ENCODE peak calls at places on chromosomes 11 and 22, in six cellular contexts. One of them, this sample, is unnamed.

GRCh38 chr22:46084943-46085830 is 65.1 kb upstream of the PPARA start:
- DNase-seq in fibroblast of lung: peak; percentile 96
- DNase-seq in H9: no peak
- DNase-seq in endothelial cell of umbilical vein: peak; percentile 75
- DNase-seq in A549: peak; percentile 79
- DNase-seq in MM.1S: no peak
- DNase-seq in this sample: no peak

GRCh38 chr11:121485221-121485620 is 32.5 kb upstream of the SORL1-AS1 start:
- DNase-seq in fibroblast of lung: no peak
- DNase-seq in endothelial cell of umbilical vein: no peak
- DNase-seq in A549: no peak
- DNase-seq in H9: no peak
- DNase-seq in MM.1S: no peak
- DNase-seq in this sample: no peak

GRCh38 chr11:115190196-115190595 is 314.0 kb downstream of the CADM1 start:
- DNase-seq in endothelial cell of umbilical vein: no peak
- DNase-seq in fibroblast of lung: no peak
- DNase-seq in MM.1S: no peak
- DNase-seq in A549: no peak
- DNase-seq in H9: no peak
- DNase-seq in this sample: no peak

GRCh38 chr11:107696140-107696539 is 15.7 kb downstream of the SLN start:
- DNase-seq in endothelial cell of umbilical vein: peak; percentile 90
- DNase-seq in fibroblast of lung: peak; percentile 97
- DNase-seq in MM.1S: no peak
- DNase-seq in H9: no peak
- DNase-seq in A549: peak; percentile 71
- DNase-seq in this sample: peak; percentile 91

GRCh38 chr22:35037089-35037488 is 28.9 kb upstream of the ISX start:
- DNase-seq in A549: no peak
- DNase-seq in MM.1S: peak; percentile 13
- DNase-seq in H9: peak; percentile 54
- DNase-seq in fibroblast of lung: no peak
- DNase-seq in endothelial cell of umbilical vein: no peak
- DNase-seq in this sample: no peak

GRCh38 chr22:31917227-31917921 is 27.0 kb upstream of the YWHAH start:
- DNase-seq in fibroblast of lung: no peak
- DNase-seq in MM.1S: no peak
- DNase-seq in H9: no peak
- DNase-seq in endothelial cell of umbilical vein: no peak
- DNase-seq in A549: no peak
- DNase-seq in this sample: no peak

GRCh38 chr11:19935507-19935906 is 222.9 kb downstream of the NAV2 start:
- DNase-seq in endothelial cell of umbilical vein: peak; percentile 67
- DNase-seq in A549: peak; percentile 31
- DNase-seq in H9: peak; percentile 71
- DNase-seq in fibroblast of lung: peak; percentile 97
- DNase-seq in MM.1S: no peak
- DNase-seq in this sample: peak; percentile 71

GRCh38 chr22:19062139-19062789 is 59.9 kb downstream of the DGCR2 start:
- DNase-seq in fibroblast of lung: no peak
- DNase-seq in MM.1S: no peak
- DNase-seq in A549: no peak
- DNase-seq in H9: no peak
- DNase-seq in endothelial cell of umbilical vein: peak; percentile 57
- DNase-seq in this sample: no peak

GRCh38 chr22:36385491-36386350 is 2.0 kb downstream of the MYH9 start:
- DNase-seq in endothelial cell of umbilical vein: peak; percentile 30
- DNase-seq in H9: no peak
- DNase-seq in MM.1S: peak; percentile 82
- DNase-seq in fibroblast of lung: peak; percentile 48
- DNase-seq in A549: peak; percentile 48
- DNase-seq in this sample: peak; percentile 73

GRCh38 chr11:107562647-107563208 is 2.8 kb downstream of the ALKBH8 start:
- DNase-seq in fibroblast of lung: peak; percentile 94
- DNase-seq in endothelial cell of umbilical vein: peak; percentile 86
- DNase-seq in MM.1S: no peak
- DNase-seq in A549: peak; percentile 64
- DNase-seq in H9: no peak
- DNase-seq in this sample: peak; percentile 52

GRCh38 chr11:69382131-69383128 is 88.5 kb downstream of the MYEOV start:
- DNase-seq in A549: no peak
- DNase-seq in fibroblast of lung: no peak
- DNase-seq in H9: peak; percentile 41
- DNase-seq in endothelial cell of umbilical vein: no peak
- DNase-seq in MM.1S: peak; percentile 46
- DNase-seq in this sample: peak; percentile 77

DNA sequence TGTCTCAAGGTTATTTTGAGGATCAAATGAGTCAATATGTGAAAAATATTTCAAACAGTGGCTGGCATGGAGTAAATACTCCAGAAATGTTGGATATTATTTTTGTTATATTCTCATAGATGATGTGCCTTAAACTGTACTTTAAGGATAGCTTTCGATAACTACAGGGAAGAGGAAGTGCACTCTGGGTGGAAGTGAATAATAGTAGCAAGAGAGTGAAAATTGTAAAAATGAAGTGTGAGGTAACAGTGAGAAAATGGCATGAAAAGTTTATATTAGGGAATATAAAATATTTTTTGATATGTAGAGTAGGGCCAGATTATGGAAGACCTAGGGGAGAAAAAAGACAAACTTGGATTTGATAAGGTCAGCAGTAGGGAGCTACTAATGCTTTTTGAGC is 258.9 kb downstream of the TMEM135 start:
- DNase-seq in A549: no peak
- DNase-seq in MM.1S: no peak
- DNase-seq in H9: no peak
- DNase-seq in fibroblast of lung: no peak
- DNase-seq in endothelial cell of umbilical vein: no peak
- DNase-seq in this sample: no peak
- H3K4me2 ChIP-seq in A549: no peak overlapping the region
- H3K4me2 ChIP-seq in MM.1S: no peak overlapping the region
- H3K4me2 ChIP-seq in H9: no peak overlapping the region
- H3K4me2 ChIP-seq in fibroblast of lung: no peak overlapping the region
- H3K4me2 ChIP-seq in endothelial cell of umbilical vein: no peak overlapping the region
- H3K4me2 ChIP-seq in this sample: no peak overlapping the region

DNA sequence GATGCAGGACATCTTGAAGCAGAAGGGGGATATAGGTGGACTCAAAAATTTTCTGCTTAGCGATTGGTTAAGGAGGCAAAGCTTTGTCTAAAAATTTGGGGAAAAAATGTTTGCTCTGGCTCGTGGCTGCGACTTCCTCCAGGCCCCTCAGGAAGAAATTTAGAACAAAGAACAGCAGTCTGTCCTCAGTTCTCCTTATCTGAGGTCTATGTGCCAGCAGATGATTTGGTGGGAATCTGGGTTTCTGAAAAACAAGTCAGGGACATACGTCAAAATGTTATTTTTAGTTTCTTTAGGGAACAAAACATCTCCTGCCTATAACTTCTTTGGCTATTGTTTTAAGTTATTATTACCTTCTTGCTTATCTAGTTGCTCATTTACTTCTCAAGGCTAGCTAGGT is 8.1 kb downstream of the OR6M1 start:
- DNase-seq in MM.1S: no peak
- DNase-seq in endothelial cell of umbilical vein: no peak
- DNase-seq in H9: no peak
- DNase-seq in A549: no peak
- DNase-seq in fibroblast of lung: no peak
- DNase-seq in this sample: no peak
- H3K4me2 ChIP-seq in MM.1S: no peak overlapping the region
- H3K4me2 ChIP-seq in endothelial cell of umbilical vein: no peak overlapping the region
- H3K4me2 ChIP-seq in H9: no peak overlapping the region
- H3K4me2 ChIP-seq in A549: no peak overlapping the region
- H3K4me2 ChIP-seq in fibroblast of lung: no peak overlapping the region
- H3K4me2 ChIP-seq in this sample: no peak overlapping the region

DNA sequence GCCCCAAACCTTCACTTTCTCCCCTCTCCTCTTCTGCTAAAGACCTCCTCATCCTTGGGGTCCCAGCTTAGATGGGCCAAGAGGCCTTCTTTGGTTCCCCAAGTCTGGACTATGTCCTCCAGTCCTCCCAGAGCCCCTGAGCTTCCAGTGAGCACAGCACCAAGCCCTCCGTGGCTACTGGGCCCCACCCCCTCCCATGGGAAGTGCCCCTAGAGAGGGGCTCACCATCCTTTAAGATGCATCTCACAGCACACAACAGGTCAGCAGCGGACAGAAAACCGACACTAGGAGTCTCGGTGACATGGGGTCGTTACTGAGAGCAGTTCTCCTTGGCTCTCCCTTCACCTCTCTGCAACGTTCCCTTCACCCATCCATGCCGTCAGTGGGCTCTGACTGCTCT is 2.7 kb downstream of the LRRC32 start:
- DNase-seq in H9: peak; percentile 20
- DNase-seq in fibroblast of lung: no peak
- DNase-seq in MM.1S: no peak
- DNase-seq in endothelial cell of umbilical vein: no peak
- DNase-seq in A549: no peak
- DNase-seq in this sample: no peak
- H3K4me2 ChIP-seq in H9: no peak overlapping the region
- H3K4me2 ChIP-seq in fibroblast of lung: no peak overlapping the region
- H3K4me2 ChIP-seq in MM.1S: no peak overlapping the region
- H3K4me2 ChIP-seq in endothelial cell of umbilical vein: peak overlapping the region; percentile 57
- H3K4me2 ChIP-seq in A549: no peak overlapping the region
- H3K4me2 ChIP-seq in this sample: peak overlapping the region; percentile 61

GRCh38 chr11:118415739-118416068 is 14.3 kb downstream of the ATP5MG start:
- DNase-seq in A549: peak; percentile 70
- DNase-seq in H9: peak; percentile 73
- DNase-seq in fibroblast of lung: peak; percentile 96
- DNase-seq in MM.1S: no peak
- DNase-seq in endothelial cell of umbilical vein: peak; percentile 82
- DNase-seq in this sample: peak; percentile 82
- H3K4me2 ChIP-seq in A549: peak overlapping the region; percentile 44
- H3K4me2 ChIP-seq in H9: no peak overlapping the region
- H3K4me2 ChIP-seq in fibroblast of lung: no peak overlapping the region
- H3K4me2 ChIP-seq in MM.1S: no peak overlapping the region
- H3K4me2 ChIP-seq in endothelial cell of umbilical vein: no peak overlapping the region
- H3K4me2 ChIP-seq in this sample: no peak overlapping the region

DNA sequence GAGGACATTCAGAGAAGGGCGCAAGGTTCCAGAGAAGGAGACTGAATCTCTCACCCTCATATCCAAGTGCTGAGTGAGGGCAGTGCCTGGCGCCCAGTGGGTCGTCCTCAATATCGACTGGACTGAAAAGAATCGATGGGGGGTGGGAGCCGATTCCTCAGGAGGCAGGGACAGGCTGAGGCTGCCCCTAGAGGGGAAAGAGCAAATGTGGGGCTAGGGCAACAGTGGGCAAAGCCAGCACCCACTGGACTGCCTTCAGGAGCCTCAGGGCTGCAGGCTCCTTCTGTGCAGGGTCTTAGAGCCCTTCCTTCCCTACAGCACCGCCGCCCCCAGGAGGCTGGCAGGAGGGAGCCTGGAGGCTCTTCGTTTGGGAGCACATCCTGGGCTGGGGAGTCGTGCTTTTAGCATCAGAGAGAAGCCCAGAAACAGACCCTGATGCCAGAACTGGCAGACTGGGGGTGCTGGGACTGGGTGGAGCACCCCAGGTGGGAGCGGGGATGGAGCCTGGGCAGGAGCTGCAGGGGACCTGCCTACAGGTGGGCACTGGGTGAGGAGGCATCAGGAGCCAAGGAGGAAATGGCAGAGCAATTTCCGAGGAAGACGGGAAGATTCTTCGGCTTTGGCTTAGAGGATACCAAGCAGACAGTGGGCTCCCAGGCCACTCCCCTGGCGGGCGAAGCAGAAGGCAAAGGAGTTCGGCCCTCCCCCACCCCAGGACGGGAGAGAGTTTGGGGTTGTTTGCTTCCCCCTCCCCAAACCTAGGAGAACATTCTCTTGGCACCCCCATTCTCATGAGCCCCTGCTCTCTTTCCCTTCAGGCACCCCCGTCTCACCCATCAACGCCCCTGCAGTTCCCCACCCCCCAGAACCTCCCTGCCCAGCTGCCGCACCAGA is 1.2 kb downstream of the SYT7 start:
- DNase-seq in H9: peak; percentile 44
- DNase-seq in fibroblast of lung: no peak
- DNase-seq in MM.1S: no peak
- DNase-seq in endothelial cell of umbilical vein: no peak
- DNase-seq in A549: no peak
- DNase-seq in this sample: no peak
- H3K4me2 ChIP-seq in H9: peak overlapping the region; percentile 48
- H3K4me2 ChIP-seq in fibroblast of lung: peak overlapping the region; percentile 71
- H3K4me2 ChIP-seq in MM.1S: peak overlapping the region; percentile 45
- H3K4me2 ChIP-seq in endothelial cell of umbilical vein: no peak overlapping the region
- H3K4me2 ChIP-seq in A549: peak overlapping the region; percentile 99
- H3K4me2 ChIP-seq in this sample: peak overlapping the region; percentile 80

GRCh38 chr11:64339754-64340408 is at the start of gene CCDC88B:
- DNase-seq in H9: no peak
- DNase-seq in endothelial cell of umbilical vein: no peak
- DNase-seq in MM.1S: peak; percentile 84
- DNase-seq in A549: no peak
- DNase-seq in fibroblast of lung: no peak
- DNase-seq in this sample: no peak

GRCh38 chr11:64341851-64342791 is 2.1 kb downstream of the CCDC88B start:
- DNase-seq in MM.1S: peak; percentile 91
- DNase-seq in A549: peak; percentile 93
- DNase-seq in H9: peak; percentile 96
- DNase-seq in fibroblast of lung: peak; percentile 82
- DNase-seq in endothelial cell of umbilical vein: peak; percentile 87
- DNase-seq in this sample: peak; percentile 94

GRCh38 chr11:64341429-64341828 is 1.4 kb downstream of the CCDC88B start:
- DNase-seq in MM.1S: no peak
- DNase-seq in H9: no peak
- DNase-seq in fibroblast of lung: no peak
- DNase-seq in A549: no peak
- DNase-seq in endothelial cell of umbilical vein: no peak
- DNase-seq in this sample: no peak

GRCh38 chr11:64339319-64339718 is 685 bp upstream of the CCDC88B start:
- DNase-seq in MM.1S: no peak
- DNase-seq in endothelial cell of umbilical vein: no peak
- DNase-seq in A549: no peak
- DNase-seq in fibroblast of lung: no peak
- DNase-seq in H9: no peak
- DNase-seq in this sample: no peak

GRCh38 chr11:64340671-64341335 is 799 bp downstream of the CCDC88B start:
- DNase-seq in H9: peak; percentile 93
- DNase-seq in MM.1S: peak; percentile 37
- DNase-seq in fibroblast of lung: no peak
- DNase-seq in A549: no peak
- DNase-seq in endothelial cell of umbilical vein: peak; percentile 28
- DNase-seq in this sample: no peak
- H3K4me2 ChIP-seq in H9: peak overlapping the region; percentile 58
- H3K4me2 ChIP-seq in MM.1S: peak overlapping the region; percentile 94
- H3K4me2 ChIP-seq in fibroblast of lung: no peak overlapping the region
- H3K4me2 ChIP-seq in A549: no peak overlapping the region
- H3K4me2 ChIP-seq in endothelial cell of umbilical vein: no peak overlapping the region
- H3K4me2 ChIP-seq in this sample: peak overlapping the region; percentile 47

GRCh38 chr11:117822031-117822521 is 2.5 kb downstream of the FXYD2 start:
- DNase-seq in H9: peak; percentile 65
- DNase-seq in fibroblast of lung: no peak
- DNase-seq in A549: no peak
- DNase-seq in MM.1S: peak; percentile 44
- DNase-seq in endothelial cell of umbilical vein: no peak
- DNase-seq in this sample: no peak
- H3K4me2 ChIP-seq in H9: no peak overlapping the region
- H3K4me2 ChIP-seq in fibroblast of lung: no peak overlapping the region
- H3K4me2 ChIP-seq in A549: no peak overlapping the region
- H3K4me2 ChIP-seq in MM.1S: no peak overlapping the region
- H3K4me2 ChIP-seq in endothelial cell of umbilical vein: no peak overlapping the region
- H3K4me2 ChIP-seq in this sample: no peak overlapping the region

GRCh38 chr22:41798736-41799135 is 1.7 kb upstream of the CCDC134 start:
- DNase-seq in fibroblast of lung: no peak
- DNase-seq in MM.1S: no peak
- DNase-seq in H9: no peak
- DNase-seq in endothelial cell of umbilical vein: no peak
- DNase-seq in A549: no peak
- DNase-seq in this sample: no peak
- H3K4me2 ChIP-seq in fibroblast of lung: no peak overlapping the region
- H3K4me2 ChIP-seq in MM.1S: no peak overlapping the region
- H3K4me2 ChIP-seq in H9: no peak overlapping the region
- H3K4me2 ChIP-seq in endothelial cell of umbilical vein: no peak overlapping the region
- H3K4me2 ChIP-seq in A549: no peak overlapping the region
- H3K4me2 ChIP-seq in this sample: no peak overlapping the region

This sample was measured in trophoblast cell.